ENCODE peak calls at places on chromosomes 3 and 15, in six cellular contexts. C is GM20000, A is GM06990, E is HL-60, S is CD14-positive monocyte, B is fibroblast of villous mesenchyme. H is an unnamed sample.

GRCh38 chr3:134885877-134886621 is 91.0 kb downstream of the EPHB1 start:
- DNase-seq in C (peak; percentile 13), A (peak; percentile 25), E (no peak), S (no peak), B (no peak), H (peak; percentile 39)

GRCh38 chr3:157718835-157719234 is 215.6 kb upstream of the VEPH1 start:
- DNase-seq in C (no peak), A (no peak), E (no peak), S (no peak), B (no peak), H (no peak)

GRCh38 chr3:132983143-132983770 is 54.9 kb upstream of the TMEM108 start:
- DNase-seq in C (no peak), A (no peak), E (no peak), S (no peak), B (no peak), H (no peak)

GRCh38 chr3:160538906-160539305 is 26.5 kb downstream of the KPNA4 start:
- DNase-seq in C (no peak), A (no peak), E (no peak), S (no peak), B (no peak), H (no peak)

GRCh38 chr3:51336261-51336660 is 48.8 kb upstream of the MANF start:
- DNase-seq in C (no peak), A (no peak), E (no peak), S (no peak), B (no peak), H (no peak)

GRCh38 chr15:83793069-83793468 is 139.1 kb downstream of the ADAMTSL3 start:
- DNase-seq in C (no peak), A (no peak), E (no peak), S (no peak), B (no peak), H (no peak)

GRCh38 chr15:45919806-45920205 is 285.0 kb downstream of the SQOR start:
- DNase-seq in C (no peak), A (no peak), E (no peak), S (no peak), B (peak; percentile 73), H (no peak)

GRCh38 chr3:33826688-33827087 is 28.3 kb downstream of the PDCD6IP start:
- DNase-seq in C (no peak), A (no peak), E (no peak), S (no peak), B (peak; percentile 54), H (no peak)

GRCh38 chr15:65312400-65312916 is 8.0 kb downstream of the RNU5B-1 start:
- DNase-seq in C (no peak), A (no peak), E (no peak), S (no peak), B (peak; percentile 55), H (no peak)

GRCh38 chr15:83066034-83066760 is 855 bp downstream of the BTBD1 start:
- DNase-seq in C (peak; percentile 16), A (no peak), E (no peak), S (no peak), B (no peak), H (no peak)

GRCh38 chr15:100114100-100114499 is 227.7 kb downstream of the ADAMTS17 start:
- DNase-seq in C (no peak), A (no peak), E (no peak), S (no peak), B (peak; percentile 87), H (no peak)
- TF ChIP-seq CTCF in C (no peak), A (no peak), E (no peak), S (no peak), B (no peak), H (no peak)

DNA sequence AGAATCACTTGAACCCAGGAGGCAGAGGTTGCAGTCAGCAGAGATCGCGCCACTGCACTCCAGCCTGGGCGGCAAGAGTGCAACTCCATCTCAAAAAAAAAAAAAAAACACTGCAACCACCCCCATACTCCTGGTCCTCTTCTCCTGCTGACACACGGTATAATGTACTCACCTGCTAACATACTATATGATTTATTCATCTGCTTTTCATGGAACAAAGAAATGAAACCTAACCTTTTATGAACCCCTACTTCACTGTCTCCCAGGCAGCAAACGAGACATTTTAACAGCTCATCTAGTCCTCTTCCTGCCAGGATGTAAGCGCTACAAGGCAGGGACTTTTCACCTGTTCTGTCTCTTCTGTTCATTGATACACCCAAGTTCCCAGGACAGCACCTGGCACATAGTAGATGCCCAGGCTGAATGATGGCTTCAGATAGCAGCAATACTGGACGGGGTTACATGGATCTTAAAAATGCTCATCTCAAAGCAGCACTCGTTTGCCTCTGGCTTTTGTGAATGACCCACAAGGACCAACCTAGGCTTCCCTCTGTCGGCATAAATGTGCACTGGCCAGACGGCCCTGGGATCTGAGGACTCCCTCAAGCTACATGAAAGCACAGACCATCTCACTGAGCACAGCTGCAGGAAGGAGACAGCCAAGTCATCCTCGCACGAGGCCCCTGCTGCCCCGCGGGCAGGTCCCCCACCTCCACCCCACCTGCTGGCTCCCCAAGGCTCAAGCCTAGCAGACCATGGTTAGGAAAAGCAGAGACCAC is 20.3 kb downstream of the XXYLT1 start:
- DNase-seq in C (peak; percentile 54), A (peak; percentile 55), E (no peak), S (no peak), B (peak; percentile 56), H (no peak)
- TF ChIP-seq CTCF in C (peak; percentile 4), A (peak; percentile 16), E (no peak), S (no peak), B (peak; percentile 48), H (peak; percentile 35)

DNA sequence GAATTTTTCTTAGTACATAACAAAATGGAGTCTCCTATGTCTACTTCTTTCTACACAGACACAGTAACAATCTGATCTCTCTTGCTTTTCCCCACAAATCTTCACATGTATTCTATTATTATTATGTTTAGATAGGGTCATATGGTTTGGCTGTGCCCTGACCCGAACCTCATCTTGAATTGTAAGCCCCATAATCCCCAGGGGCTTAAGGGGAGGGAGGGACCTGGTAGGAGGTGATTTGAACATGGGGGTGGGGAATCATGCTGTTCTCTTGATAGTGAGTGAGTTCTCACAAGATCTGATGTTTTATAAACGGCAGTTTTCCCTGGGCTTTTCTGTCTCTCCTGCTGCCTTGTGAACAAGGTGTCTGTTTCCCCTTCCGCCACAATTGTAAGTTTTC is 86.7 kb upstream of the SELENOK start:
- DNase-seq in C (no peak), A (no peak), E (no peak), S (no peak), B (no peak), H (no peak)
- TF ChIP-seq CTCF in C (no peak), A (no peak), E (no peak), S (no peak), B (no peak), H (no peak)

GRCh38 chr3:170180952-170181876 is at the start of gene PHC3:
- DNase-seq in C (peak; percentile 96), A (peak; percentile 97), E (peak; percentile 90), S (peak; percentile 89), B (peak; percentile 90), H (peak; percentile 71)
- TF ChIP-seq CTCF in C (no peak), A (no peak), E (no peak), S (no peak), B (peak; percentile 3), H (peak; percentile 12)

H was measured in GM12864.